ENCODE peak calls at places on chromosomes 7 and 10, in five cellular contexts. One of them, this sample, is unnamed. For H3K4me1, the result is how much of the 10 kb centered on the place peaks cover.

GRCh38 chr10:97547889-97548485 is 24.6 kb upstream of the ANKRD2 start:
- DNase-seq in endothelial cell of umbilical vein: no peak
- DNase-seq in breast epithelium: no peak
- DNase-seq in K562: no peak
- DNase-seq in transverse colon: no peak
- DNase-seq in this sample: no peak

GRCh38 chr7:17516768-17517167 is 218.3 kb downstream of the AHR start:
- DNase-seq in endothelial cell of umbilical vein: no peak
- DNase-seq in breast epithelium: no peak
- DNase-seq in K562: no peak
- DNase-seq in transverse colon: no peak
- DNase-seq in this sample: no peak

GRCh38 chr7:103683348-103683747 is 237.3 kb upstream of the SLC26A5 start:
- DNase-seq in endothelial cell of umbilical vein: no peak
- DNase-seq in breast epithelium: no peak
- DNase-seq in K562: no peak
- DNase-seq in transverse colon: no peak
- DNase-seq in this sample: no peak

GRCh38 chr7:108181073-108181985 is 51.2 kb upstream of the LAMB4 start:
- DNase-seq in endothelial cell of umbilical vein: peak
- DNase-seq in breast epithelium: no peak
- DNase-seq in K562: peak
- DNase-seq in transverse colon: no peak
- DNase-seq in this sample: no peak

GRCh38 chr7:134920026-134920758 is 66.1 kb upstream of the AGBL3 start:
- DNase-seq in endothelial cell of umbilical vein: no peak
- DNase-seq in breast epithelium: no peak
- DNase-seq in K562: no peak
- DNase-seq in transverse colon: no peak
- DNase-seq in this sample: no peak

GRCh38 chr7:134630890-134631289 is 15.8 kb upstream of the BPGM start:
- DNase-seq in endothelial cell of umbilical vein: peak
- DNase-seq in breast epithelium: no peak
- DNase-seq in K562: no peak
- DNase-seq in transverse colon: no peak
- DNase-seq in this sample: no peak

GRCh38 chr10:69179089-69179742 is 818 bp upstream of the SUPV3L1 start:
- DNase-seq in endothelial cell of umbilical vein: no peak
- DNase-seq in breast epithelium: no peak
- DNase-seq in K562: peak
- DNase-seq in transverse colon: peak
- DNase-seq in this sample: no peak

GRCh38 chr10:35493196-35494118 is 111.7 kb upstream of the GJD4 start:
- DNase-seq in endothelial cell of umbilical vein: peak
- DNase-seq in breast epithelium: no peak
- DNase-seq in K562: no peak
- DNase-seq in transverse colon: peak
- DNase-seq in this sample: no peak

GRCh38 chr7:148563583-148564274 is 26.8 kb upstream of the C7orf33 start:
- DNase-seq in endothelial cell of umbilical vein: no peak
- DNase-seq in breast epithelium: no peak
- DNase-seq in K562: no peak
- DNase-seq in transverse colon: no peak
- DNase-seq in this sample: no peak

GRCh38 chr10:6928531-6929080 is 348.5 kb upstream of the PRKCQ start:
- DNase-seq in endothelial cell of umbilical vein: no peak
- DNase-seq in breast epithelium: no peak
- DNase-seq in K562: no peak
- DNase-seq in transverse colon: no peak
- DNase-seq in this sample: no peak

GRCh38 chr7:118111347-118111746 is 72.6 kb upstream of the LSM8 start:
- DNase-seq in endothelial cell of umbilical vein: no peak
- DNase-seq in breast epithelium: no peak
- DNase-seq in K562: no peak
- DNase-seq in transverse colon: no peak
- DNase-seq in this sample: no peak

GRCh38 chr10:7915923-7916322 is 97.6 kb downstream of the TAF3 start:
- DNase-seq in endothelial cell of umbilical vein: peak
- DNase-seq in breast epithelium: no peak
- DNase-seq in K562: no peak
- DNase-seq in transverse colon: no peak
- DNase-seq in this sample: no peak

GRCh38 chr7:106871793-106872571 is 6.9 kb downstream of the PIK3CG start:
- DNase-seq in endothelial cell of umbilical vein: peak
- DNase-seq in breast epithelium: no peak
- DNase-seq in K562: no peak
- DNase-seq in transverse colon: no peak
- DNase-seq in this sample: no peak

GRCh38 chr10:58560068-58560467 is 47.4 kb downstream of the BICC1 start:
- DNase-seq in endothelial cell of umbilical vein: no peak
- DNase-seq in breast epithelium: no peak
- DNase-seq in K562: no peak
- DNase-seq in transverse colon: no peak
- DNase-seq in this sample: no peak

GRCh38 chr7:26081627-26082026 is 70.4 kb upstream of the NFE2L3 start:
- DNase-seq in endothelial cell of umbilical vein: no peak
- DNase-seq in breast epithelium: no peak
- DNase-seq in K562: no peak
- DNase-seq in transverse colon: peak
- DNase-seq in this sample: no peak

GRCh38 chr10:78621183-78621789 is 447.5 kb upstream of the ZMIZ1 start:
- DNase-seq in endothelial cell of umbilical vein: peak
- DNase-seq in breast epithelium: no peak
- DNase-seq in K562: no peak
- DNase-seq in transverse colon: no peak
- DNase-seq in this sample: no peak

GRCh38 chr7:70480913-70481579 is 650.9 kb upstream of the GALNT17 start:
- DNase-seq in endothelial cell of umbilical vein: no peak
- DNase-seq in breast epithelium: no peak
- DNase-seq in K562: no peak
- DNase-seq in transverse colon: no peak
- DNase-seq in this sample: no peak

GRCh38 chr10:77609781-77610272 is 27.8 kb downstream of the KCNMA1 start:
- DNase-seq in endothelial cell of umbilical vein: no peak
- DNase-seq in breast epithelium: no peak
- DNase-seq in K562: no peak
- DNase-seq in transverse colon: no peak
- DNase-seq in this sample: no peak

GRCh38 chr10:123862421-123863188 is 29.0 kb downstream of the CPXM2 start:
- DNase-seq in endothelial cell of umbilical vein: no peak
- DNase-seq in breast epithelium: no peak
- DNase-seq in K562: no peak
- DNase-seq in transverse colon: no peak
- DNase-seq in this sample: no peak

GRCh38 chr10:22682237-22683192 is 31.9 kb downstream of the PIP4K2A start:
- DNase-seq in endothelial cell of umbilical vein: no peak
- DNase-seq in breast epithelium: no peak
- DNase-seq in K562: peak
- DNase-seq in transverse colon: peak
- DNase-seq in this sample: no peak

GRCh38 chr7:132049462-132050304 is 493.3 kb upstream of the PODXL start:
- DNase-seq in endothelial cell of umbilical vein: peak
- DNase-seq in breast epithelium: no peak
- DNase-seq in K562: peak
- DNase-seq in transverse colon: peak
- DNase-seq in this sample: no peak

GRCh38 chr7:108094933-108095710 is 35.0 kb downstream of the LAMB4 start:
- DNase-seq in endothelial cell of umbilical vein: peak
- DNase-seq in breast epithelium: no peak
- DNase-seq in K562: no peak
- DNase-seq in transverse colon: peak
- DNase-seq in this sample: no peak

GRCh38 chr7:135855836-135856235 is 107.2 kb upstream of the FAM180A start:
- DNase-seq in endothelial cell of umbilical vein: peak
- DNase-seq in breast epithelium: no peak
- DNase-seq in K562: no peak
- DNase-seq in transverse colon: no peak
- DNase-seq in this sample: no peak

GRCh38 chr10:116470071-116470470 is 42.4 kb downstream of the PNLIPRP3 start:
- DNase-seq in endothelial cell of umbilical vein: no peak
- DNase-seq in breast epithelium: no peak
- DNase-seq in K562: no peak
- DNase-seq in transverse colon: no peak
- DNase-seq in this sample: no peak

GRCh38 chr7:154390961-154391360 is 338.8 kb downstream of the DPP6 start:
- DNase-seq in endothelial cell of umbilical vein: no peak
- DNase-seq in breast epithelium: no peak
- DNase-seq in K562: no peak
- DNase-seq in transverse colon: no peak
- DNase-seq in this sample: no peak

DNA sequence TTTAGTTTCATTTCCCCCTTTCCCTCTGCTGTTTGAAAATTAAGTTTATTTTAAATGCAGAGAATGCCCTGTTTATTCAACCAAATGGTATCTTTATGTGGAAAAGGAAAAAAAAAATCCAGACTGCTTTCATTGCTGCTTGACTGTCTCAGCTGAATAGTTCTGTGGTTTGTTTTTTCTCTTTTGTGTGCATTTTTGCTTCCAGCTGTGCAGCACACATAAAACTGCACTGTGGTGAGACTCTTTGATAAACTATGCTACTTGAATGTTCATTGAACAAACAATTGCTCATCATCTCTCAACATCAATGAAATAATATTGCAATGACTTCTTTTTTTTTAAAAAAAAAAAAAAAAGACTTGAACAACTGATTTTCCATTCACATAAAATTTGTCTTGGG is 78.6 kb upstream of the GLI3 start:
- DNase-seq in endothelial cell of umbilical vein: no peak
- DNase-seq in breast epithelium: no peak
- DNase-seq in K562: no peak
- DNase-seq in transverse colon: no peak
- DNase-seq in this sample: no peak
- H3K4me3 ChIP-seq in endothelial cell of umbilical vein: no peak
- H3K4me3 ChIP-seq in breast epithelium: no peak
- H3K4me3 ChIP-seq in K562: no peak
- H3K4me3 ChIP-seq in transverse colon: no peak
- H3K4me3 ChIP-seq in this sample: no peak

GRCh38 chr7:98641646-98642489 is 24.8 kb downstream of the NPTX2 start:
- DNase-seq in endothelial cell of umbilical vein: no peak
- DNase-seq in breast epithelium: no peak
- DNase-seq in K562: no peak
- DNase-seq in transverse colon: peak
- DNase-seq in this sample: peak
- TF ChIP-seq POLR2AphosphoS5 in endothelial cell of umbilical vein: no peak
- TF ChIP-seq POLR2AphosphoS5 in breast epithelium: no peak
- TF ChIP-seq POLR2AphosphoS5 in K562: no peak
- TF ChIP-seq POLR2AphosphoS5 in transverse colon: no peak
- TF ChIP-seq POLR2AphosphoS5 in this sample: no peak

DNA sequence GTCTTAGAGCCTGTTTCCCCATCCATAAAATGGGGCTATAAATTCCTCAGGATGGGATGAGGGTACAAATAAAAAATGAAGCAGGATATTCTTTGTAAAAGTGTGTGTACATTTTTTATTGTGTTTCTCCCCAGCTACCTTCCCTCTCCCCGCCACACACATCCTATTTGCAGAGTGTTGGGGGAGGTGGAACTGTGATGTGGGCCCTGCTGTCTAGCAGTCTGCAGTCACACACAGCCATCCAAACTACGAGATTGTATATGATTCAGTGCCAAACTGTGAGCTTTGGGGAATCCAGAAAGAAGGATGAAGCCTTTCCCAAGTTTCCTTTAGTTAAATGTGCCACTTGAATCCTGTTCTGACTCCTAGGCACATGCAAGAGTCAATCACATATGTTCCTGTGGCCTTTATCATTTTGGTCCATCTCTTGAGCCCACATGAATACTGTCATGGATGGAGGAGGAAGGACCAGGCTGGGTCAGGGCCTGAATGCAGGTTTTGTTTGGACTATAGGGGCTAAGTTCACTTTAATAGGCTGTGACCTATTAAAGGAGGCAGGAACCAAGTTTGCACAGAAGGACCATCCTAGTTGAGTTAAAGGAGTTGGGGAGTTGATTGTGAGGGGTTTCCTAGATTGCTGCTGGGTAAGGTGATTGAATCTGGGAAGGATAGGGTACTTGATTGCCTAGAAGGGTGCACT is 1.1 kb upstream of the SEMA4G start:
- DNase-seq in endothelial cell of umbilical vein: no peak
- DNase-seq in breast epithelium: no peak
- DNase-seq in K562: no peak
- DNase-seq in transverse colon: peak
- DNase-seq in this sample: no peak
- H3K4me1 ChIP-seq in endothelial cell of umbilical vein: under half
- H3K4me1 ChIP-seq in breast epithelium: under half
- H3K4me1 ChIP-seq in K562: under half
- H3K4me1 ChIP-seq in transverse colon: under half
- H3K4me1 ChIP-seq in this sample: under half

GRCh38 chr7:92682324-92682723 is 92.1 kb upstream of the FAM133B start:
- DNase-seq in endothelial cell of umbilical vein: no peak
- DNase-seq in breast epithelium: no peak
- DNase-seq in K562: no peak
- DNase-seq in transverse colon: peak
- DNase-seq in this sample: no peak

GRCh38 chr7:92681633-92682032 is 91.4 kb upstream of the FAM133B start:
- DNase-seq in endothelial cell of umbilical vein: no peak
- DNase-seq in breast epithelium: no peak
- DNase-seq in K562: no peak
- DNase-seq in transverse colon: no peak
- DNase-seq in this sample: no peak

GRCh38 chr7:92684274-92684673 is 94.1 kb upstream of the FAM133B start:
- DNase-seq in endothelial cell of umbilical vein: no peak
- DNase-seq in breast epithelium: no peak
- DNase-seq in K562: no peak
- DNase-seq in transverse colon: no peak
- DNase-seq in this sample: no peak

GRCh38 chr7:92682767-92683539 is 92.8 kb upstream of the FAM133B start:
- DNase-seq in endothelial cell of umbilical vein: peak
- DNase-seq in breast epithelium: no peak
- DNase-seq in K562: no peak
- DNase-seq in transverse colon: no peak
- DNase-seq in this sample: no peak

DNA sequence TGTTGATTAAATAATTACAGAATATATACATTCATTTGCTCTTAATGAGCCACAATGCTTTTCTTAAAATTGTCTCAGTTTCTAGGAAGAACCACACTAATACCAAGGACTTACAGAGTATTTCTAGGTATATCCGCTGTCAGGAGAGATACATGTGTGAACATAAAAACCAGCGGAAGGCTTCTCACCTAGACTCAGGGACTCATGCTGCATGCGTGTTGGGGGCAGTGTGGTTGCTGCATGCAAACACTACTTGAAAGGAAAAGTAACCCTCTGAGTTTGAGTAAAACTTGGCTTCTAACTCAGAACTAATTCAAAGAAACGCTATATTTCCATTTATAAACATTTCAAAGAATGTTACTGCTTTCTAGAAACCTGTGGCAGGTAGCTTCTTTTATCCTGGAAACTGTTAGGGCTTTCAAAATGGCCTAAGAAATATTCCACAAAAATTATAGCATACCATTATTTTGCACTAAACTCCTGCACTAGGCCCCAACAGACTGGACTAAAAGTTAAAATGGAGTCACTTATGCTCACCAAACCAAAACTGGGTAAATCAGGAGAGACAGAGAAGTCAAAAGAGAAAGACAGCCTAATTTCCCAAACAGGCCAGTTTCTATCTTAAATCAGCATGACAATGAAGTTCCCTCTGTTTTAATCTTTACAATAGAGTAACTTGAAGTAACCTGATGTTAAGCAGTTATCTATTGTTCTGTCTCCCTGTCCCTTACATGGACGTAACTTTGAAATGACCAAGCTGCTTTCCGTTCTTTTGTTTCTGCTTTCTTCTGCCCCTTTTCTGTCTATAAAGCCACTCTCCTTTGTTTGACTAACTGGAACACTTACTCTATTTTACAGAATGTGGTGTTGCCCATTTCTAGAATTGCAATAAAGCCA is 95.2 kb upstream of the FAM133B start:
- DNase-seq in endothelial cell of umbilical vein: no peak
- DNase-seq in breast epithelium: no peak
- DNase-seq in K562: no peak
- DNase-seq in transverse colon: no peak
- DNase-seq in this sample: no peak
- H3K4me3 ChIP-seq in endothelial cell of umbilical vein: no peak
- H3K4me3 ChIP-seq in breast epithelium: no peak
- H3K4me3 ChIP-seq in K562: no peak
- H3K4me3 ChIP-seq in transverse colon: no peak
- H3K4me3 ChIP-seq in this sample: no peak